ENCODE peak calls at places on chromosomes 7 and 10, in four cellular contexts. D is ovary, S is IMR-90, W is right lobe of liver. J is an unnamed sample.

GRCh38 chr7:157000047-157000726 is 10.3 kb downstream of the MNX1 start:
- DNase-seq in D (no peak), S (no peak), W (no peak), J (peak)

GRCh38 chr10:3248526-3249255 is 76.1 kb upstream of the PITRM1 start:
- DNase-seq in D (no peak), S (peak), W (no peak), J (peak)

GRCh38 chr7:994592-995308 is 11.8 kb downstream of the CYP2W1 start:
- DNase-seq in D (no peak), S (no peak), W (no peak), J (no peak)

GRCh38 chr10:48404646-48405045 is 98.2 kb downstream of the MAPK8 start:
- DNase-seq in D (no peak), S (peak), W (no peak), J (no peak)

GRCh38 chr7:16345979-16346958 is 75.1 kb downstream of the CRPPA start:
- DNase-seq in D (no peak), S (peak), W (no peak), J (no peak)

GRCh38 chr10:13993169-13993568 is 337.6 kb downstream of the FRMD4A start:
- DNase-seq in D (no peak), S (peak), W (no peak), J (no peak)

GRCh38 chr7:154916381-154917213 is 86.3 kb downstream of the PAXIP1 start:
- DNase-seq in D (no peak), S (no peak), W (peak), J (no peak)

GRCh38 chr7:2687338-2687869 is 598 bp upstream of the AMZ1 start:
- DNase-seq in D (no peak), S (peak), W (no peak), J (no peak)

GRCh38 chr10:132866601-132867381 is 75.6 kb downstream of the CFAP46 start:
- DNase-seq in D (no peak), S (no peak), W (peak), J (peak)

GRCh38 chr7:75657866-75658265 is 80.9 kb downstream of the HIP1 start:
- DNase-seq in D (no peak), S (no peak), W (no peak), J (no peak)

GRCh38 chr7:22663721-22664120 is 63.3 kb upstream of the IL6 start:
- DNase-seq in D (no peak), S (no peak), W (no peak), J (no peak)

DNA sequence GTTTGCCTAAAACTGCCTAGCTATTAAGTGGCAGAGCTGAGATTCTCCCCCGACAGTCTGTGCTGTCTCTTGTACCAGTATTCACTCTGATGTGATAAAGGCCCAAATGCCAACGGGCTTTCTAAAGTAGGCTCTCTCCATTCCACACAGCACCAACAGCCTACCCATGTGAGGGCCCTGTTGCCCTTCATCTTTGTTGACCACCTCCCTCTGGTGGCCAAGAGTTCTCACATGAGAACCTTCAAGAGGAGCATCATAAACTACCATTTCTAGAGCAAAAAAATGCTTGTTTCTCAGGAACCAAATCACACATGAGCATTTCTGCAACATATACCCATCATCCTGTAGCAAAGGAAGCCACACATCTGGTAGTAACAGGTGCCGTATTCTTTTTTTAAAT is 185.8 kb downstream of the GRM8 start:
- DNase-seq in D (no peak), S (no peak), W (peak), J (no peak)
- TF ChIP-seq CTCF in D (no peak), S (no peak), W (peak), J (no peak)

DNA sequence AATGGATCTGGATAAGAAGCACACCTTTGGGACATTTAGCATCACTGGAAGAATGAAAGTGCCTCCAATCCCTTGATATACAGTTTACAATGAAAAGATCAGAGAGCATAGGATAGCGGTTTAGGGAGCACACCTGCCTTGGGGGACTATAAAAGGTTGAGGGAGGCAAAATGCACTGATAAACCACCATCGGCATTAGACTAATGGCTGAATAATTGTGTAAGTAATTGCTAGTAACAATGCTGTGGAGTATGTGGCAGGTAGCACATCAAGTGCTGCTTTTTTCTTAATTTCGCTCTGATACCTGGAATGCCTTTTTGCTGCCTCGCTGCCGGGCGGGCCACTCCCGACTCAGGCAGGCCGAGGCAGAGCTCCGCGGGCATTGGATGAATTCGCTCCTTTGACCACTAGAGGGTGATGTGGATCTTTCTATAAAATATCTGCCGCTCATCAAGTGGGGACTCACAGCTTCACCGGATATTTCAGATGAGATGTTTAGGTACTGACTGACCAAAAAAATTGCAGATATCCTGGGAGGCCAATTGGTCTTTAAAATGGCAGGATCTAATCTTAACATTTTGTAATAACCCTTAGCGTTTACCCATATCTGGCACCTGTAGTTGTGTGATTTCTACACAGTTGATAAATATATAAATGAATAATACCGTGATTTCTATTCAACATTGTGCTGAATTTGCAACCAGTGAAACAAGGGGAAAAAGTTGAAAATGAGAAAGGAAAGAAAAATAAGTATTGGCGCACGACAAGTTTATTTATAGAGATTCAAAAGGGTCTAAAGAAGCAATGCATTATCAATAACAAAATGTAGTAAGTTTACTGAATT is 116.8 kb upstream of the PRSS1 start:
- DNase-seq in D (peak), S (peak), W (peak), J (peak)
- H3K4me3 ChIP-seq in D (no peak), S (no peak), W (no peak), J (no peak)

DNA sequence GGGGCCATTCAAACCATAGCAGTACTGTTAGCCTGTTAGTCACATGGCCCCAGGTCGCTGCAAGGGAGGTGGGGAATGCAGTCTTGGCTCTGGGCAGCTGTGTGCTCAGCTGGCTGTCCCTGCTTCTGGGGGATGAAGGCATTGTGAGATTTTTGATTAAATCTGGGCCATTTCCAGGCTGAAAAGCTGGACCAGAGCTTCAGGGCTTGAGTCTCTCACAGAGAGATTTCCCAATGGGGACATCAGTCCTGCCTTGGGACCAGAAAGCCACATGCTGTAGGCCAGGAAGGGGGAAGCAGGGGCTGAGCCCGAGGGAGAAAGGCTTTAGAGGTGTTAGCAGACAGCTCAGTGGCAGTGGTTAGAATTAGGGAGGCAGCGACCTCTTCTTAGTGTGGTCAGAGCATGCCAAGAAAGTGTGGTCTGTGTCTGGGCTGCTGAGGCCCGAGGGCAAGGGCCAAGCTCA is 33.6 kb downstream of the PALD1 start:
- DNase-seq in D (no peak), S (peak), W (no peak), J (no peak)
- TF ChIP-seq CTCF in D (no peak), S (no peak), W (no peak), J (no peak)

GRCh38 chr7:66167773-66168367 is 37.3 kb upstream of the TPST1 start:
- DNase-seq in D (no peak), S (peak), W (no peak), J (no peak)

GRCh38 chr7:66164356-66164755 is 40.8 kb upstream of the TPST1 start:
- DNase-seq in D (no peak), S (no peak), W (no peak), J (no peak)

GRCh38 chr7:66162622-66163021 is 42.5 kb upstream of the TPST1 start:
- DNase-seq in D (no peak), S (no peak), W (no peak), J (no peak)

DNA sequence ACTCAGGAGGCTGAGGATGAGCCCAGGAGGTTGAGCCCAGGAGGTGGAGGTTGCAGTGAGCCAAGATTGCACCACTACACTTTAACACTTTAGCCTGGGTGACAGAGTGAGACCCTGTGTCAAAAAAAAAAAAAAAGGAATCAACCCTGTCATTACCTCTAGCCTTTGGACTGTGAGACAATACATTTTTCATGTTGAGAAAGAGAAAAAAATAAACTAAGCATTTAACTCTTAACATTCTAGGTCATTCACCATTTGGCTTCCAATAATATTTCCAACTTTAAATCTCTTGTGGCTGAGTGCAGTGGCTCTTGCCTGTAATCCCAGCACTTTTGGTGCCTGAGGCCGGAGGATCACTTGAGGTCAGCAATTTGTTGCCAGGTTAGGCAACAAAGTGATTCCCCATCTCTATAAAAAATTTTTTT is 41.9 kb upstream of the TPST1 start:
- DNase-seq in D (no peak), S (no peak), W (no peak), J (no peak)
- H3K4me3 ChIP-seq in D (no peak), S (no peak), W (no peak), J (no peak)

GRCh38 chr10:80165173-80165572 is 32.6 kb downstream of the PLAC9 start:
- DNase-seq in D (no peak), S (peak), W (no peak), J (peak)
- TF ChIP-seq CTCF in D (no peak), S (peak), W (no peak), J (no peak)

GRCh38 chr7:66696774-66697191 is 43.8 kb upstream of the RABGEF1 start:
- DNase-seq in D (no peak), S (peak), W (no peak), J (no peak)

GRCh38 chr7:66700633-66701131 is 39.9 kb upstream of the RABGEF1 start:
- DNase-seq in D (no peak), S (no peak), W (no peak), J (no peak)

GRCh38 chr7:66699998-66700397 is 40.5 kb upstream of the RABGEF1 start:
- DNase-seq in D (peak), S (no peak), W (no peak), J (no peak)

GRCh38 chr7:66698652-66699205 is 41.8 kb upstream of the RABGEF1 start:
- DNase-seq in D (no peak), S (no peak), W (no peak), J (no peak)

GRCh38 chr7:66697451-66698438 is 42.8 kb upstream of the RABGEF1 start:
- DNase-seq in D (no peak), S (peak), W (no peak), J (no peak)
- H3K4me3 ChIP-seq in D (no peak), S (no peak), W (no peak), J (no peak)

GRCh38 chr7:151148319-151149259 is 18.9 kb downstream of the GBX1 start:
- DNase-seq in D (no peak), S (no peak), W (peak), J (no peak)

GRCh38 chr7:151157645-151158329 is 9.7 kb downstream of the GBX1 start:
- DNase-seq in D (no peak), S (peak), W (peak), J (no peak)

GRCh38 chr7:151150388-151150787 is 17.1 kb downstream of the GBX1 start:
- DNase-seq in D (no peak), S (no peak), W (no peak), J (peak)

GRCh38 chr7:151152935-151153513 is 14.5 kb downstream of the GBX1 start:
- DNase-seq in D (no peak), S (no peak), W (no peak), J (no peak)
- TF ChIP-seq CTCF in D (no peak), S (no peak), W (no peak), J (no peak)

GRCh38 chr10:131853610-131853964 is 47.2 kb upstream of the PPP2R2D start:
- DNase-seq in D (no peak), S (no peak), W (no peak), J (no peak)
- H3K4me3 ChIP-seq in D (no peak), S (no peak), W (no peak), J (no peak)

GRCh38 chr10:119859422-119860258 is 13.0 kb downstream of the MCMBP start:
- DNase-seq in D (no peak), S (peak), W (no peak), J (no peak)
- TF ChIP-seq CTCF in D (peak), S (peak), W (peak), J (peak)